ENCODE peak calls at places on chromosome 1, in five cellular contexts. B, J, M, N and X are unnamed samples.

GRCh38 chr1:111406325-111406768 is 21.2 kb downstream of the OVGP1 start:
- DNase-seq in B (no peak), J (peak), M (no peak), N (no peak), X (no peak)

GRCh38 chr1:42913426-42914091 is 45.1 kb downstream of the SLC2A1 start:
- DNase-seq in M (peak), B (peak), N (peak), J (peak), X (peak)

GRCh38 chr1:53710584-53710983 is 28.4 kb downstream of the GLIS1 start:
- DNase-seq in N (no peak), J (no peak), B (no peak), M (no peak), X (no peak)

GRCh38 chr1:30684881-30685795 is 38.2 kb downstream of the MATN1 start:
- DNase-seq in B (peak), J (no peak), M (peak), N (peak), X (no peak)

GRCh38 chr1:166698771-166699170 is 140.5 kb upstream of the POGK start:
- DNase-seq in M (no peak), J (no peak), N (peak), B (no peak), X (no peak)

GRCh38 chr1:244633140-244633539 is 19.8 kb upstream of the DESI2 start:
- DNase-seq in N (no peak), B (no peak), M (no peak), J (no peak), X (no peak)

GRCh38 chr1:221040074-221040473 is 160.8 kb downstream of the HLX start:
- DNase-seq in M (no peak), J (no peak), N (no peak), B (no peak), X (no peak)

GRCh38 chr1:157116735-157117103 is 17.1 kb upstream of the ETV3L start:
- DNase-seq in M (no peak), J (no peak), N (no peak), B (no peak), X (no peak)

GRCh38 chr1:156698995-156699394 is 6.4 kb downstream of the CRABP2 start:
- DNase-seq in J (no peak), M (no peak), B (no peak), N (no peak), X (no peak)

GRCh38 chr1:172533511-172534116 is 664 bp downstream of the SUCO start:
- DNase-seq in B (no peak), J (no peak), M (peak), N (peak), X (peak)

GRCh38 chr1:150221552-150221951 is 14.4 kb downstream of the ANP32E start:
- DNase-seq in N (no peak), B (no peak), J (no peak), M (no peak), X (no peak)

GRCh38 chr1:57916034-57916433 is 492.2 kb upstream of the DAB1 start:
- DNase-seq in N (no peak), B (no peak), J (no peak), M (no peak), X (no peak)

GRCh38 chr1:226429051-226429461 is 21.2 kb upstream of the PARP1 start:
- DNase-seq in M (no peak), N (no peak), J (no peak), B (no peak), X (no peak)

GRCh38 chr1:204513117-204513716 is 3.0 kb upstream of the MDM4 start:
- DNase-seq in J (peak), B (no peak), M (no peak), N (no peak), X (no peak)

GRCh38 chr1:223208164-223209075 is 65.4 kb upstream of the TLR5 start:
- DNase-seq in J (no peak), B (no peak), M (no peak), N (no peak), X (no peak)

GRCh38 chr1:220342853-220343252 is 70.6 kb upstream of the RAB3GAP2 start:
- DNase-seq in B (no peak), N (no peak), M (no peak), J (no peak), X (no peak)

GRCh38 chr1:243883551-243883950 is 33.5 kb upstream of the AKT3 start:
- DNase-seq in N (no peak), B (no peak), M (no peak), J (no peak), X (no peak)

GRCh38 chr1:161088587-161089110 is 709 bp downstream of the NECTIN4 start:
- DNase-seq in M (no peak), B (no peak), J (no peak), N (no peak), X (no peak)

GRCh38 chr1:26035959-26036755 is 9.8 kb downstream of the SLC30A2 start:
- DNase-seq in B (no peak), J (peak), M (peak), N (peak), X (peak)

GRCh38 chr1:173779946-173780345 is 44.5 kb upstream of the DARS2 start:
- DNase-seq in J (no peak), M (no peak), B (no peak), N (no peak), X (no peak)

GRCh38 chr1:179925906-179926305 is 28.7 kb upstream of the CEP350 start:
- DNase-seq in B (no peak), N (no peak), J (no peak), M (no peak), X (no peak)

GRCh38 chr1:38061883-38062328 is 15.3 kb upstream of the POU3F1 start:
- DNase-seq in M (no peak), N (no peak), J (peak), B (no peak), X (no peak)

GRCh38 chr1:227351443-227351842 is 33.2 kb upstream of the CDC42BPA start:
- DNase-seq in B (no peak), M (no peak), N (no peak), J (no peak), X (no peak)

GRCh38 chr1:198255783-198256182 is 99.0 kb downstream of the NEK7 start:
- DNase-seq in M (no peak), N (no peak), B (no peak), J (no peak), X (no peak)

GRCh38 chr1:234495231-234495990 is 16.4 kb upstream of the TARBP1 start:
- DNase-seq in B (no peak), M (no peak), N (no peak), J (peak), X (no peak)

GRCh38 chr1:109598156-109598555 is 21.3 kb downstream of the GNAT2 start:
- DNase-seq in B (no peak), M (no peak), N (no peak), J (no peak), X (no peak)

GRCh38 chr1:56578963-56579875 is at the start of gene PLPP3:
- DNase-seq in M (peak), B (peak), N (peak), J (no peak), X (peak)

GRCh38 chr1:20318971-20319370 is 28.3 kb downstream of the VWA5B1 start:
- DNase-seq in J (no peak), M (no peak), N (no peak), B (no peak), X (no peak)

DNA sequence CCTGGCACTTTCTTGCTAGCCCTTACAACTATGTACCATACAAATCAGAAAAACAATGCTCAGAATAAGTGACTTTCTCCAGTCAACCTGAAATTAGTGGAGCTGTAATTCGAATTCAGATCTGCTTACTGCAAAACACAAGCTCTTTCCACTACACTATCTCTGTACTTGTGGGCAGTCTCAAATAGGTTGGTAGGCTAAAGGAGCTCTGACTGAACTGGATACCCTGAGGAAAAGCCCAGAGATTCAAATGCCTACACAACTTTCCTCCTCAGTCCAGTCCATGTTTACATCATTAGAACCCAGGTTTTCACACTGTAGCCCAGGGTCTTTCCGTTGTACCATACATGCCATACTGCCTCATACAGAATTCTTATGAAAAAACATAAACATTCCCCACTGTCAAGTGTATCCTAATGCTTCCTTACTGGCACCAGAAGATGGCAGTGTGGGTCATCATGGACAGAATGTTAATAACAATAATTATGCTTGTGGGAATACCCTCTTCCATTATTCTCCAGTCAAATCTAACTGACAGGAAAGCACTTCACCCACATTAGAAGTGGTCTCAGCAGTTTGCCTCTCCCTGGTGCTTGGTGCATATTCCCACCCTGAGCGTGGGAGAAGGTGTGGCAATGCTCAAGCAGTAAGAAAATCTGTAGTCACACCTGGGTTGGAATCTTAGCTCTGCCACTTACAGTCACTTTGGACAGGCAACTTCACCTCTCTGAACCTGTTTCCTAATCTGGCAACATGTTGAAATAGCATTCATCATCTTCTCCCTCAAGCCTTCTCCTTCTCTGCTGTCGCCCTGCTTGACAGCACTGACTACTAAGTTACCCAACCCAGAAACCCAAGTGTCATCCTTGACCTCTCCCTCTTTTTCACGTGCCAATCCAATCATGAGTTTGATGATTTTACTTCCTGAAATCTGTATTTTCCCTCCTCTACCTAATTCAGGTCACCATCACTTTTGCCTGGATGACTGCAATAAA is 14.4 kb upstream of the ZFYVE9 start:
- DNase-seq in J (no peak), B (no peak), N (peak), M (no peak), X (peak)
- TF ChIP-seq SUZ12 in J (no peak), B (no peak), N (no peak), M (no peak), X (no peak)

DNA sequence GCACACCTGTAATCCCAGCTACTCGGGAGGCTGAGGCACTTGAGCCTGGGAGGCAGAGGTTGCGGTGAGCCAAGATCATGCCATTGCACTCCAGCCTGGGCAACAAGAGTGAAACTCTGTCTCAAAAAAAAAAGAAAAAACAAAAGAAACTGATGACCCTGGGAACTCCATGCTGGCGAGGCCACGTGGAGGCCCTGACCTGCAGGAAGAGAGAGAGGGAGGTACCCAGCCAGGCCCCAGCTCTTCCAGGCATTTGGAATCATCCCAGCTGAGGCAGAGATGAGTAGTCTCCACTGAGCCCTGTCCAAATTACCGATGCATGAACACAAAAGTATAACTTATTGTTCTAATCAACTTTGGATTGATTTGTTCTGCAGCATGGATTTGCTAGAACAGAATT is 132.0 kb upstream of the ZBTB40 start:
- DNase-seq in B (no peak), N (no peak), J (no peak), M (no peak), X (no peak)
- TF ChIP-seq SUZ12 in B (no peak), N (no peak), J (no peak), M (no peak), X (no peak)

DNA sequence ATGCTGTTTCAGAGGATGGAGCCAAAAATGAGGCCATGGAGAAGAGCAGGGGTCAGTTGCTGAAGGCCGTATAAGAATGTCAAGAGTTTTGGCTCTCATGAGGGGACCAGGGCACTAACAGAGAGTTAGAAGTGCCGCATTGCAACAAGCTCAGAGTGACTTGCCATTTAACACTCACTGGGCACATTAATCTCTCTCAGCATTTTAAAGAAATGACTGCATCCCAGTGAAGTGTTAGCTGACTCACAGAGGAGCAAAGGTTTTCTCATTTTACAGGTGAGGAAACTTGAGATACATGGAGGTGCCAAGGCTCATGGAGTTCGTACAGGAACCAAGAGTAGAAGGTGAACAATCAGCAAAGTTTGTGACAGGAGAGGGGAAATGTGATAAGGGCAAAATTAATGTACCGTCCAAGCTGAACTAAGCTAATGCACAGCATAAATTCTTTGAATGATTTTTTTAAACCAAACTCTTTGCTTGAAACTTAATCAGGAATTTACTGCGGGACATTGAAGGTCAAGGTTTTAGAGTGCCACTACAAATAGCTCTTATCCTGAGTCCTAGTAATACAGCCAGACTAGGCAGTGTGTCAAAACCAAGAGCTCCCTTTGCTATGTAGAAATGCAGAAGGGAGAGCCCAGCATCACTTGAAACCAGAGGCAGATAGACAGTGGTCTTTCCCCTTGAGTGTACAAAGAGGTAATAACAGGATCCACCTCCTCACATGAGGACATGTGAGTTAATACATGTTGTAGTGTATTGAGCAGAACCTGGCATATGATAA is 22.5 kb upstream of the NTPCR start:
- DNase-seq in N (no peak), B (no peak), J (no peak), M (no peak), X (no peak)
- TF ChIP-seq SUZ12 in N (no peak), B (no peak), J (no peak), M (no peak), X (no peak)

GRCh38 chr1:2290595-2291510 is 62.7 kb downstream of the SKI start:
- DNase-seq in M (no peak), B (no peak), J (peak), N (no peak), X (no peak)
- TF ChIP-seq SUZ12 in M (no peak), B (no peak), J (no peak), N (no peak), X (no peak)

GRCh38 chr1:24536391-24536840 is 19.5 kb upstream of the NCMAP start:
- DNase-seq in J (peak), M (no peak), B (no peak), N (peak), X (no peak)
- TF ChIP-seq SUZ12 in J (no peak), M (no peak), B (no peak), N (no peak), X (no peak)

GRCh38 chr1:187871177-187871576 is 1042.4 kb downstream of the PLA2G4A start:
- DNase-seq in J (no peak), B (no peak), M (no peak), N (no peak), X (no peak)
- TF ChIP-seq SUZ12 in J (no peak), B (no peak), M (no peak), N (no peak), X (no peak)

GRCh38 chr1:101120868-101121267 is 95.3 kb upstream of the DPH5 start:
- DNase-seq in B (no peak), M (no peak), J (no peak), N (no peak), X (no peak)
- TF ChIP-seq SUZ12 in B (no peak), M (no peak), J (no peak), N (no peak), X (no peak)

GRCh38 chr1:168653567-168653966 is 75.4 kb downstream of the DPT start:
- DNase-seq in B (no peak), J (no peak), M (no peak), N (no peak), X (no peak)

GRCh38 chr1:168654198-168654910 is 74.7 kb downstream of the DPT start:
- DNase-seq in B (no peak), N (no peak), M (no peak), J (no peak), X (no peak)
- TF ChIP-seq SUZ12 in B (no peak), N (no peak), M (no peak), J (no peak), X (no peak)

GRCh38 chr1:228463559-228464455 is 23.4 kb upstream of the RNF187 start:
- DNase-seq in N (no peak), B (no peak), J (no peak), M (no peak), X (no peak)
- TF ChIP-seq SUZ12 in N (no peak), B (no peak), J (no peak), M (no peak), X (no peak)

DNA sequence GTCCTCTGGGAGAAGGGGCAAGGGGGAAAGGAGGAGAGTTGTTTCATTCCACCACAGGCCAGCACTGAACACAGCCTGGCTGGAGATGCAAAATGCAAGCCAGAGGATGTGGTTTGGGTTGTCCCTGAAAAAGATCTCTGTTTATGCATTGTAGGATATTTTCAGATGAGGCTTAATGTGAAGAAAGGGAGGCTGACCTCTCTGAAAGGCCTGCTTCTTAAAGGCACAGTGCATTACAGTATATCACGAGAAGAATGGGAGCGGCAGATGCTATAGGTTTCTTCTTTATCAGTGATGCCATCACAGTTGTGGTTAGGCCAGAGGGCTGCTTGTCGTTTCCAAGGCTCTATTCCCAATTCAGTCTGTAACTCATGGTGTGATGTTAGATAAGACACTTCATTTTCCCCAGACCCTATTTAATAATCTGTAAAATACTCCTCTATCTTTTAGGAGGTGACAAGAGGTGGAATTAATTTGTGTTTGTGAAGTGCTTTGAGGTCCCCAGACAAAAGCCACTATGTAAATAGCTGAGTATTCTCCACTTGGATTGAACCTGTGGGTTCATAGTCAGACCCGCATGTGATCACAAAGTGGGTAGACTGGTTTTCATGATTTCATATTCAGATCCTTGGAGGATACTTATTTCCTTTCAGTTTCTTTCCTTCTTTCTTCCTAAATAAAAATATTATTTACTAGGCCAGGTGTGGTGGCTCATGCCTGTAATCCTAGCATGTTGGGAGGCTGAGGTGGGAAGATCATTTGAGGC is 76.5 kb upstream of the WDR26 start:
- DNase-seq in N (no peak), B (no peak), M (no peak), J (no peak), X (no peak)
- TF ChIP-seq SUZ12 in N (no peak), B (no peak), M (no peak), J (no peak), X (no peak)